ENCODE peak calls at places on chromosome 11, in four cellular contexts. One of them, this sample, is unnamed.

GRCh38 chr11:75319035-75319877 is 32.2 kb downstream of the ARRB1 start:
- DNase-seq in A549: no peak
- DNase-seq in HepG2: no peak
- DNase-seq in GM12878: no peak
- DNase-seq in this sample: no peak

GRCh38 chr11:62337682-62338181 is 484 bp downstream of the ASRGL1 start:
- DNase-seq in A549: peak
- DNase-seq in HepG2: no peak
- DNase-seq in GM12878: no peak
- DNase-seq in this sample: peak

GRCh38 chr11:72100462-72100861 is 2.6 kb downstream of the LAMTOR1 start:
- DNase-seq in A549: no peak
- DNase-seq in HepG2: no peak
- DNase-seq in GM12878: no peak
- DNase-seq in this sample: no peak

GRCh38 chr11:126153999-126154398 is 57.5 kb downstream of the RPUSD4 start:
- DNase-seq in A549: no peak
- DNase-seq in HepG2: no peak
- DNase-seq in GM12878: no peak
- DNase-seq in this sample: no peak

GRCh38 chr11:96235725-96236124 is 107.3 kb downstream of the MAML2 start:
- DNase-seq in A549: no peak
- DNase-seq in HepG2: no peak
- DNase-seq in GM12878: no peak
- DNase-seq in this sample: no peak

GRCh38 chr11:111355956-111356659 is 23.0 kb downstream of the POU2AF1 start:
- DNase-seq in A549: no peak
- DNase-seq in HepG2: peak
- DNase-seq in GM12878: no peak
- DNase-seq in this sample: no peak

GRCh38 chr11:72969894-72970335 is 155.7 kb downstream of the ATG16L2 start:
- DNase-seq in A549: no peak
- DNase-seq in HepG2: no peak
- DNase-seq in GM12878: peak
- DNase-seq in this sample: no peak

GRCh38 chr11:63888170-63889086 is 28.5 kb downstream of the RCOR2 start:
- DNase-seq in A549: no peak
- DNase-seq in HepG2: peak
- DNase-seq in GM12878: no peak
- DNase-seq in this sample: no peak

GRCh38 chr11:33735166-33735425 is 1.1 kb downstream of the CD59 start:
- DNase-seq in A549: no peak
- DNase-seq in HepG2: no peak
- DNase-seq in GM12878: no peak
- DNase-seq in this sample: no peak

GRCh38 chr11:47406896-47407745 is 1.3 kb upstream of the SLC39A13 start:
- DNase-seq in A549: no peak
- DNase-seq in HepG2: no peak
- DNase-seq in GM12878: no peak
- DNase-seq in this sample: no peak

DNA sequence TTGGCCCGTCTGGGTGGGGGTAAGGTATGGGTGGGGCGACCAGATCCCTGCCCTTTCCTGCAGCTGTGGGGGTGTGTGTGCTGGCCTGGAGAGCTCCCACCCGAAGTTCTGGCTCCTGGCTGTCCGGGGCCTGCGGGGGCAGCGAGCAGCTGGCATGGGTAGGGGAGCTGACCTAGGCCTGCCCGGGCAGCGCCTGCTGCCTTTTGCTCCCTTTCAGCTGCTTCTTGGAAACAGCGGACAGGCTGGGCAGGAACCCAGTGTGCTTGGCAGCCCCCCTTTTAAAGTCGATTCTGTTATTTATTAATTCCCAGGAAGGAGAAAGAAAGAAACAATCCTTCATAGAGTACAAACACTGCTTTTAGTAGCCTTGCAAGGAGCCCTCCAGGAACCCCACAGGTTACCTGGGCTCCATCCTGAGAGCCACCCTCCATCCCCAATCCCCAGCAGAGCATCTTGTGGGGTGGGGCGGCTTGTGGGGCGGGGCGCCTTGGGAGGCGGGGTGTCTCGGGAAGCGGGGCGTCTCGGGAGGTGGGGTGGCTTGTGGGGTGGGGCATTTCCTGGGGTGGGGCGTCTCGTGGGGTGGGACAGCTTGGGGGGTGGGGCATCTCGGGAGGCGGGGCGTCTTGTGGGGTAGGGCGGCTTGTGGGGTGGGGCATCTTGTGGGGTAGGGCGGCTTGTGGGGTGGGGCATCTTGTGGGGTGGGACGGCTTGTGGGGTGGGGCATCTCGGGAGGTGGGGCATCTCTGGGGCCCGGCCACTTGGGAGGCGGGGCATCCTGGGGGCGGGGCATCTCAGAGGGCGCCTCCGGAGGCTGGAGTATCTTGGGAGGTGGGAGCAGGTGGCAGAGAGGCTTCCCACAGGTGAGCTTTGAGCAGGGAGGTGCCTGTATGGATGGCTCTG is 7.0 kb downstream of the CD81 start:
- DNase-seq in A549: no peak
- DNase-seq in HepG2: no peak
- DNase-seq in GM12878: peak
- DNase-seq in this sample: no peak
- TF ChIP-seq PBX3 in A549: no peak
- TF ChIP-seq PBX3 in HepG2: no peak
- TF ChIP-seq PBX3 in GM12878: no peak
- TF ChIP-seq PBX3 in this sample: no peak

GRCh38 chr11:99884750-99885149 is 802.3 kb upstream of the ARHGAP42 start:
- DNase-seq in A549: no peak
- DNase-seq in HepG2: no peak
- DNase-seq in GM12878: no peak
- DNase-seq in this sample: no peak
- TF ChIP-seq PBX3 in A549: no peak
- TF ChIP-seq PBX3 in HepG2: no peak
- TF ChIP-seq PBX3 in GM12878: no peak
- TF ChIP-seq PBX3 in this sample: no peak

DNA sequence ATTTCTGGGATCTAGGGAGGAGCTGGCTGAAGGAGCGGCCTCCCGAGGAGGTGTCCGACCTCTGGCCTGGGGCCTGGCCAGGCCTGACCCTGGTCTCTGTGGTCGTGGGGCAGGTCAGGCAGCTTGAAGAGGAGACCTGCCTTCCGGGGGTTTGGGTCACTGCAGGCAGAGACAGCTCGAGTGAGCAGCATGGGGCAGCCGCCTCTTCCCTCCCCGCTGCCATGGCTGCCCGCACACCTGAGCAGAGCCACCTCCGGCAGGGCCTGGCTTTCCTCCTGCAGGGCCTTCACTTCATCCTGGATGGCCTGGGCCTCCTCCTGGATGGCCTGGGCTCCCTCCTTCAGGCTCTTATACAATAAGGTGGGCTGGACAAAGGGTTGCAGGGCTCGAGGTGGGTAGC is 8.0 kb upstream of the NAALADL1 start:
- DNase-seq in A549: no peak
- DNase-seq in HepG2: no peak
- DNase-seq in GM12878: no peak
- DNase-seq in this sample: no peak
- TF ChIP-seq PBX3 in A549: no peak
- TF ChIP-seq PBX3 in HepG2: no peak
- TF ChIP-seq PBX3 in GM12878: no peak
- TF ChIP-seq PBX3 in this sample: no peak

GRCh38 chr11:76369406-76369805 is 11.5 kb downstream of the THAP12 start:
- DNase-seq in A549: no peak
- DNase-seq in HepG2: no peak
- DNase-seq in GM12878: no peak
- DNase-seq in this sample: no peak
- TF ChIP-seq PBX3 in A549: no peak
- TF ChIP-seq PBX3 in HepG2: no peak
- TF ChIP-seq PBX3 in GM12878: no peak
- TF ChIP-seq PBX3 in this sample: no peak

DNA sequence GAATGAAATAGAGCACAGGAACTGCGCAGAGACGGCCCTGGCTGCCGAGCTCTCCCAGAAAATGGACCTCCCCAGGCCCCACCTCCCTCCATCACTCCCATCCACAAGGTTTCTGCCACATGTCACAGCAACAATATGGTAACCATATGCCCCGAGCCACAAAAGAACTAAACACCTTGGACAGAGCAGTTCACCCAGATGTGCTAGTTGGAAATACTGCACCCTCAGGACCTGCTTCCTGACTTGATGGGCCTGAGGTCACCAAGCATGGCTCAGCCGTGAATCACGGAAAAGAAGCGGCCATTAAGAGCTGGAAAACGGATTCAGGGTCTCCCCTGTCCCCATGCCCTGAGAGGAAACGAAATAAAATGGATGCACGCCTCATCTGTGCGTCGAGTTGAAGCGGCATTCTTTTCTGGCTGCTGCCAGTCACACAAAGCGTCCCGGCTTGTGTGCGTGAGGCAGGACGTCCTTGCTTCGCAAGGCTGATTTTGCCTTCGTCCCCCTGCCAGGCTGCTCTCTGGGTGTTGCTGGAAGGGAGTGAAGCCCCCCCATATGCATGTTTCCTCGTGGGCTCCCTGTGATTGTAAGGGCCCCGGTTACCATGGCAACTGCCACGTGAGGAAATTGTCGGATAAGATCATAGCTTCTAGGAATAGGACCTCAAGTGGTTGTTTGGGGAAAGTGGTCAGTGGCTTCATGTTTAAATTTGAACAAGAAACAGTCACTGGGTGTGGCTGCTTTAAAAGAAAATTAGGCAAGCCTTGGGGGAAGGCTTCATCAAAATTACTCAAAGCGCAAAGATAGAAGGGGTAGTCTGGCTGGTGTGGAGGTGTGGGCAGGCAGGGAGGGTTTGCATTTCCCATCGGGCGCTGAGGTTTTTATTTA is 51.7 kb downstream of the FLI1 start:
- DNase-seq in A549: no peak
- DNase-seq in HepG2: no peak
- DNase-seq in GM12878: no peak
- DNase-seq in this sample: no peak
- TF ChIP-seq PBX3 in A549: no peak
- TF ChIP-seq PBX3 in HepG2: no peak
- TF ChIP-seq PBX3 in GM12878: no peak
- TF ChIP-seq PBX3 in this sample: no peak

DNA sequence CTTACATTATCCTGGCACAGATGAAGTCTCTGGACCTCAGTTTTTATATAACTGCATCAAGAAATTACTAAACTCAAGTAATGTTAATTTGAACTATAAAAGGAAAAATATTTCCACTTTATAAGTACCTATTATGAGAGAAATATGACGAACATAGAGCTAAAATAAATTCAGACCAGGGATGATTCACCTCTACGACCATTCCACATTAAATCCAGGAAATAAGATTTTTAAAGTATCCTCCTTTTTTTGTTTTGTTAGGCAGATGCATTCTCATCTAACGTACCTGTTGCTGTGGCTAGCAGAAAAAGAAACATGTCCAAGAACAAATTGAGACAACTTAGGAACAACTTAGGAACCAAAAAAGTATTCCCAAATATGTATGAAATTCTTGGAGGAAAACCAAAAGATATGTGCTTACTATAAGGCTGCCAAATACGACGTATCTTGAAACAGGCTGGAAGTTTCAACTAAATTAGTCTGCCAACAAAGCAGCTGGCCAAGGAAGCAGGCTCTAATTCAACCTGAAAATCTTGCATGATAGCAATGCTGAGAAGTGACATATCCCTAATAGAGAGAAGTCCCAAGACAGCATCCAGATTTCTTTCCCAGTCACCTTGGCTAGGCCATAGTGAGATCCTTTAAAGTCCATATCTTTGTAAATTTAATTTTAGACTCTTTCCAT is 15.7 kb downstream of the SPTY2D1 start:
- DNase-seq in A549: no peak
- DNase-seq in HepG2: no peak
- DNase-seq in GM12878: no peak
- DNase-seq in this sample: no peak
- TF ChIP-seq PBX3 in A549: no peak
- TF ChIP-seq PBX3 in HepG2: no peak
- TF ChIP-seq PBX3 in GM12878: no peak
- TF ChIP-seq PBX3 in this sample: peak

GRCh38 chr11:44556735-44557409 is 8.6 kb upstream of the CD82 start:
- DNase-seq in A549: no peak
- DNase-seq in HepG2: peak
- DNase-seq in GM12878: peak
- DNase-seq in this sample: no peak
- TF ChIP-seq PBX3 in A549: no peak
- TF ChIP-seq PBX3 in HepG2: no peak
- TF ChIP-seq PBX3 in GM12878: no peak
- TF ChIP-seq PBX3 in this sample: no peak

This sample was measured in SK-N-SH.